ENCODE peak calls at places on chromosome 16, in four cellular contexts. One of them, this sample, is unnamed.

GRCh38 chr16:48564544-48565444 is 45.2 kb downstream of the N4BP1 start:
- DNase-seq in activated T-helper 1 cell treated with anti-CD3 and anti-CD28 coated beads, Interleukin-2, amount 50 U/mL, for 16 hours: no peak
- DNase-seq in NB4: no peak
- DNase-seq in activated effector memory CD4-positive, alpha-beta T cell treated with Interleukin-2 at 50 U/mL for 16 hours: no peak
- DNase-seq in this sample: no peak

GRCh38 chr16:53219795-53220194 is 165.0 kb downstream of the CHD9 start:
- DNase-seq in activated T-helper 1 cell treated with anti-CD3 and anti-CD28 coated beads, Interleukin-2, amount 50 U/mL, for 16 hours: no peak
- DNase-seq in NB4: peak
- DNase-seq in activated effector memory CD4-positive, alpha-beta T cell treated with Interleukin-2 at 50 U/mL for 16 hours: no peak
- DNase-seq in this sample: no peak

GRCh38 chr16:2388875-2389433 is 40.3 kb upstream of the CCNF start:
- DNase-seq in activated T-helper 1 cell treated with anti-CD3 and anti-CD28 coated beads, Interleukin-2, amount 50 U/mL, for 16 hours: no peak
- DNase-seq in NB4: no peak
- DNase-seq in activated effector memory CD4-positive, alpha-beta T cell treated with Interleukin-2 at 50 U/mL for 16 hours: no peak
- DNase-seq in this sample: no peak

GRCh38 chr16:85380002-85380395 is 233.1 kb upstream of the GSE1 start:
- DNase-seq in activated T-helper 1 cell treated with anti-CD3 and anti-CD28 coated beads, Interleukin-2, amount 50 U/mL, for 16 hours: no peak
- DNase-seq in NB4: no peak
- DNase-seq in activated effector memory CD4-positive, alpha-beta T cell treated with Interleukin-2 at 50 U/mL for 16 hours: no peak
- DNase-seq in this sample: no peak

GRCh38 chr16:85733839-85734170 is 17.1 kb downstream of the C16orf74 start:
- DNase-seq in activated T-helper 1 cell treated with anti-CD3 and anti-CD28 coated beads, Interleukin-2, amount 50 U/mL, for 16 hours: no peak
- DNase-seq in NB4: peak
- DNase-seq in activated effector memory CD4-positive, alpha-beta T cell treated with Interleukin-2 at 50 U/mL for 16 hours: no peak
- DNase-seq in this sample: no peak

GRCh38 chr16:56369202-56369601 is 56.1 kb downstream of the AMFR start:
- DNase-seq in activated T-helper 1 cell treated with anti-CD3 and anti-CD28 coated beads, Interleukin-2, amount 50 U/mL, for 16 hours: no peak
- DNase-seq in NB4: no peak
- DNase-seq in activated effector memory CD4-positive, alpha-beta T cell treated with Interleukin-2 at 50 U/mL for 16 hours: no peak
- DNase-seq in this sample: peak

GRCh38 chr16:59368586-59368985 is 634.5 kb upstream of the GOT2 start:
- DNase-seq in activated T-helper 1 cell treated with anti-CD3 and anti-CD28 coated beads, Interleukin-2, amount 50 U/mL, for 16 hours: no peak
- DNase-seq in NB4: no peak
- DNase-seq in activated effector memory CD4-positive, alpha-beta T cell treated with Interleukin-2 at 50 U/mL for 16 hours: no peak
- DNase-seq in this sample: no peak

GRCh38 chr16:79076039-79076767 is 524.3 kb downstream of the MAF start:
- DNase-seq in activated T-helper 1 cell treated with anti-CD3 and anti-CD28 coated beads, Interleukin-2, amount 50 U/mL, for 16 hours: no peak
- DNase-seq in NB4: no peak
- DNase-seq in activated effector memory CD4-positive, alpha-beta T cell treated with Interleukin-2 at 50 U/mL for 16 hours: no peak
- DNase-seq in this sample: no peak

GRCh38 chr16:85652431-85653221 is 36.1 kb downstream of the GINS2 start:
- DNase-seq in activated T-helper 1 cell treated with anti-CD3 and anti-CD28 coated beads, Interleukin-2, amount 50 U/mL, for 16 hours: no peak
- DNase-seq in NB4: peak
- DNase-seq in activated effector memory CD4-positive, alpha-beta T cell treated with Interleukin-2 at 50 U/mL for 16 hours: no peak
- DNase-seq in this sample: peak

GRCh38 chr16:3431779-3432219 is 11.5 kb downstream of the ZNF597 start:
- DNase-seq in activated T-helper 1 cell treated with anti-CD3 and anti-CD28 coated beads, Interleukin-2, amount 50 U/mL, for 16 hours: peak
- DNase-seq in NB4: peak
- DNase-seq in activated effector memory CD4-positive, alpha-beta T cell treated with Interleukin-2 at 50 U/mL for 16 hours: peak
- DNase-seq in this sample: peak

GRCh38 chr16:200388-200787 is 20.1 kb downstream of the HBQ1 start:
- DNase-seq in activated T-helper 1 cell treated with anti-CD3 and anti-CD28 coated beads, Interleukin-2, amount 50 U/mL, for 16 hours: no peak
- DNase-seq in NB4: no peak
- DNase-seq in activated effector memory CD4-positive, alpha-beta T cell treated with Interleukin-2 at 50 U/mL for 16 hours: no peak
- DNase-seq in this sample: no peak

GRCh38 chr16:52050418-52050817 is 496.5 kb downstream of the TOX3 start:
- DNase-seq in activated T-helper 1 cell treated with anti-CD3 and anti-CD28 coated beads, Interleukin-2, amount 50 U/mL, for 16 hours: no peak
- DNase-seq in NB4: peak
- DNase-seq in activated effector memory CD4-positive, alpha-beta T cell treated with Interleukin-2 at 50 U/mL for 16 hours: no peak
- DNase-seq in this sample: no peak

GRCh38 chr16:20774703-20775362 is 11.0 kb downstream of the ACSM3 start:
- DNase-seq in activated T-helper 1 cell treated with anti-CD3 and anti-CD28 coated beads, Interleukin-2, amount 50 U/mL, for 16 hours: peak
- DNase-seq in NB4: peak
- DNase-seq in activated effector memory CD4-positive, alpha-beta T cell treated with Interleukin-2 at 50 U/mL for 16 hours: peak
- DNase-seq in this sample: peak